ENCODE peak calls at places on chromosomes 2 and 18, in six cellular contexts. Y is upper lobe of left lung, Q is stomach, K is endothelial cell of umbilical vein, R is lower leg skin, D is transverse colon. O is an unnamed sample.

GRCh38 chr2:54106631-54107454 is 8.6 kb upstream of the ACYP2 start:
- DNase-seq in Y (no peak), Q (peak), K (peak), R (no peak), D (peak), O (no peak)

GRCh38 chr2:59196511-59196910 is 955.4 kb upstream of the FANCL start:
- DNase-seq in Y (no peak), Q (no peak), K (no peak), R (no peak), D (no peak), O (no peak)

GRCh38 chr18:44679056-44679911 is 1.4 kb upstream of the SETBP1 start:
- DNase-seq in Y (peak), Q (peak), K (peak), R (peak), D (peak), O (peak)

GRCh38 chr2:45218931-45219339 is 209.7 kb upstream of the SIX2 start:
- DNase-seq in Y (peak), Q (peak), K (no peak), R (no peak), D (no peak), O (no peak)

GRCh38 chr2:234978466-234979203 is 26.8 kb downstream of the SH3BP4 start:
- DNase-seq in Y (no peak), Q (peak), K (peak), R (peak), D (peak), O (no peak)

GRCh38 chr18:21052385-21052784 is 59.2 kb downstream of the ROCK1 start:
- DNase-seq in Y (no peak), Q (no peak), K (no peak), R (no peak), D (no peak), O (no peak)

GRCh38 chr2:240925191-240925575 is 19.0 kb downstream of the CROCC2 start:
- DNase-seq in Y (peak), Q (peak), K (no peak), R (peak), D (peak), O (no peak)

GRCh38 chr2:39435974-39436591 is 1.0 kb downstream of the MAP4K3 start:
- DNase-seq in Y (no peak), Q (no peak), K (peak), R (no peak), D (no peak), O (no peak)

GRCh38 chr2:201532686-201533304 is 81.3 kb downstream of the STRADB start:
- DNase-seq in Y (no peak), Q (no peak), K (no peak), R (no peak), D (no peak), O (no peak)

GRCh38 chr2:128522829-128523228 is 204.2 kb upstream of the HS6ST1 start:
- DNase-seq in Y (no peak), Q (no peak), K (no peak), R (no peak), D (no peak), O (no peak)

GRCh38 chr2:62149708-62150107 is 46.2 kb upstream of the B3GNT2 start:
- DNase-seq in Y (no peak), Q (no peak), K (peak), R (no peak), D (no peak), O (no peak)

GRCh38 chr18:78232196-78232595 is 747.4 kb upstream of the SALL3 start:
- DNase-seq in Y (no peak), Q (no peak), K (no peak), R (peak), D (no peak), O (no peak)

GRCh38 chr2:39379643-39380524 is 57.2 kb downstream of the MAP4K3 start:
- DNase-seq in Y (no peak), Q (no peak), K (peak), R (no peak), D (no peak), O (no peak)

GRCh38 chr2:205683179-205683978 is 1.1 kb downstream of the NRP2 start:
- DNase-seq in Y (no peak), Q (no peak), K (peak), R (no peak), D (no peak), O (no peak)

GRCh38 chr2:3451926-3452671 is 67.2 kb downstream of the ADI1 start:
- DNase-seq in Y (no peak), Q (peak), K (no peak), R (peak), D (no peak), O (no peak)

GRCh38 chr2:189304360-189304759 is 124.8 kb upstream of the COL5A2 start:
- DNase-seq in Y (no peak), Q (no peak), K (no peak), R (no peak), D (no peak), O (no peak)

GRCh38 chr18:13603304-13604019 is 122.9 kb downstream of the FAM210A start:
- DNase-seq in Y (no peak), Q (no peak), K (no peak), R (peak), D (no peak), O (no peak)

GRCh38 chr2:208311321-208311720 is 45.3 kb downstream of the PIKFYVE start:
- DNase-seq in Y (no peak), Q (no peak), K (no peak), R (no peak), D (no peak), O (no peak)

GRCh38 chr2:126720031-126720368 is 64.0 kb downstream of the GYPC start:
- DNase-seq in Y (no peak), Q (no peak), K (no peak), R (no peak), D (no peak), O (no peak)

GRCh38 chr2:136612079-136612478 is 153.3 kb upstream of the THSD7B start:
- DNase-seq in Y (no peak), Q (no peak), K (no peak), R (no peak), D (no peak), O (no peak)

GRCh38 chr2:121696410-121696930 is 40.2 kb downstream of the NIFK start:
- DNase-seq in Y (no peak), Q (no peak), K (no peak), R (no peak), D (no peak), O (no peak)

GRCh38 chr2:14756122-14756541 is 123.6 kb downstream of the LRATD1 start:
- DNase-seq in Y (no peak), Q (no peak), K (no peak), R (no peak), D (no peak), O (no peak)

GRCh38 chr2:205712983-205713531 is 30.8 kb downstream of the NRP2 start:
- DNase-seq in Y (no peak), Q (no peak), K (peak), R (no peak), D (no peak), O (no peak)

GRCh38 chr2:11753886-11754704 is 7.7 kb downstream of the LPIN1 start:
- DNase-seq in Y (no peak), Q (peak), K (peak), R (no peak), D (peak), O (no peak)

GRCh38 chr2:12048551-12048950 is 302.1 kb downstream of the LPIN1 start:
- DNase-seq in Y (no peak), Q (no peak), K (peak), R (no peak), D (no peak), O (no peak)

GRCh38 chr2:215460682-215461081 is 24.8 kb upstream of the FN1 start:
- DNase-seq in Y (no peak), Q (no peak), K (peak), R (no peak), D (no peak), O (no peak)

GRCh38 chr2:1366546-1367134 is 46.6 kb upstream of the TPO start:
- DNase-seq in Y (peak), Q (no peak), K (no peak), R (no peak), D (peak), O (no peak)

GRCh38 chr2:170073288-170073687 is 104.7 kb upstream of the MYO3B start:
- DNase-seq in Y (no peak), Q (peak), K (peak), R (no peak), D (peak), O (no peak)

GRCh38 chr2:101820519-101820918 is 123.0 kb downstream of the MAP4K4 start:
- DNase-seq in Y (no peak), Q (no peak), K (no peak), R (no peak), D (no peak), O (no peak)

GRCh38 chr2:157179706-157180105 is 77.8 kb upstream of the GALNT5 start:
- DNase-seq in Y (no peak), Q (no peak), K (no peak), R (no peak), D (no peak), O (no peak)

GRCh38 chr2:148658807-148659722 is 14.5 kb downstream of the EPC2 start:
- DNase-seq in Y (no peak), Q (no peak), K (peak), R (no peak), D (no peak), O (peak)

GRCh38 chr2:235216901-235217300 is 265.1 kb downstream of the SH3BP4 start:
- DNase-seq in Y (no peak), Q (no peak), K (no peak), R (no peak), D (no peak), O (no peak)

GRCh38 chr2:121532894-121533293 is 2.2 kb downstream of the RNU4ATAC start:
- DNase-seq in Y (no peak), Q (no peak), K (no peak), R (no peak), D (no peak), O (no peak)

GRCh38 chr2:156883828-156884615 is 373.5 kb upstream of the GALNT5 start:
- DNase-seq in Y (no peak), Q (no peak), K (no peak), R (no peak), D (no peak), O (no peak)

GRCh38 chr2:10755621-10756020 is 34.2 kb downstream of the ATP6V1C2 start:
- DNase-seq in Y (no peak), Q (no peak), K (no peak), R (no peak), D (no peak), O (no peak)

GRCh38 chr2:169507698-169508097 is 1.8 kb upstream of the KLHL41 start:
- DNase-seq in Y (no peak), Q (no peak), K (peak), R (no peak), D (no peak), O (no peak)

DNA sequence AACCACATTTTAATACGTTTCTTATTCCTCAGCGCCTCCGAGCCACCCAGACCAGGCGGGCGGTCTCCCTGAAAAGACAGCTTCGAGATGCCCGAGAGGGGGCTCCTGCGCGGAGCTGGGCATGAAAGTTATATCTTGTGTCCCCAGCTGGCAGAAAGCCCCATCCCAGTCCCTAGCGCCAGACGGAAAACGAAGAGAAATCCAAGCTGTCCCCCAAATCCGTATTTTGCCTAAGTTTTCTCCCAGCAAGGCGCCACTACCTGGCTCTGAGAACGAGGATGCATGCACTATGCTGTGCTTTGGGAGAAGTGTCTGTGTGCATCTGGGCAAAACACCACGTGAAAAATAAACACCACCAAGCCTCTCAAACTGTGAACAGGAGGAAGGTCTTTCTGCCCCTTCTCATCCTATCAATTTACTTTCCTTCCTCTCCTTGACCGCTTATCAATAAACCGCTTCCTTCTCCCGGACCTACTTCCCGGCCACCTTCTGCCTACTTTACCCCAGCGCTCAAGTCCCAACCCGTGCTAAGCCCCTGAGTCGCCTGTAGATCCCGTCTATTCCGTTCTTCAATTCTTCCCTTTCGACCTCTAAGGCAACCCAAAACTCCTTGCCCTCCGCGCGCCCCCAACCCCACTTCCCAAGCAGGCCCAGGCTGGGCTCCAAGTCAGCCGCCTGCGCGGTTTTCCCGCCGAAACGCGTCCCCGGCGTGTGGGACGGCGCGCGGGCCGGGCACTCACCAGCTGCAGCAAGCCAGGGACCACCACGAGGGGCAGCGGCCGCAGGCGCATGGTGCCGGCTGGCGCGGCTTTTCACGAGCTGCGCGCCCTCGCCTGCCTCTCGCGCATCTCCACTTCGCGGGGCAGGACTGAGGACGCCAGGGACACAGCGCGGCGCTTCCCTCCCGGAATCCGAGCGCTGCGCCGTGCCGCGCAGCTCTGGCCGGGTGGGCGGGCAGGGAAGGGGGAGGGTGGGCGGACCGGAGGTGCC is at the start of gene NXPH2:
- DNase-seq in Y (peak), Q (no peak), K (no peak), R (no peak), D (no peak), O (no peak)
- TF ChIP-seq POLR2A in Y (no peak), Q (no peak), K (no peak), R (no peak), D (no peak), O (no peak)

GRCh38 chr2:68734688-68735525 is at the start of gene ARHGAP25:
- DNase-seq in Y (no peak), Q (no peak), K (no peak), R (no peak), D (peak), O (no peak)
- TF ChIP-seq POLR2A in Y (no peak), Q (no peak), K (no peak), R (no peak), D (peak), O (no peak)

DNA sequence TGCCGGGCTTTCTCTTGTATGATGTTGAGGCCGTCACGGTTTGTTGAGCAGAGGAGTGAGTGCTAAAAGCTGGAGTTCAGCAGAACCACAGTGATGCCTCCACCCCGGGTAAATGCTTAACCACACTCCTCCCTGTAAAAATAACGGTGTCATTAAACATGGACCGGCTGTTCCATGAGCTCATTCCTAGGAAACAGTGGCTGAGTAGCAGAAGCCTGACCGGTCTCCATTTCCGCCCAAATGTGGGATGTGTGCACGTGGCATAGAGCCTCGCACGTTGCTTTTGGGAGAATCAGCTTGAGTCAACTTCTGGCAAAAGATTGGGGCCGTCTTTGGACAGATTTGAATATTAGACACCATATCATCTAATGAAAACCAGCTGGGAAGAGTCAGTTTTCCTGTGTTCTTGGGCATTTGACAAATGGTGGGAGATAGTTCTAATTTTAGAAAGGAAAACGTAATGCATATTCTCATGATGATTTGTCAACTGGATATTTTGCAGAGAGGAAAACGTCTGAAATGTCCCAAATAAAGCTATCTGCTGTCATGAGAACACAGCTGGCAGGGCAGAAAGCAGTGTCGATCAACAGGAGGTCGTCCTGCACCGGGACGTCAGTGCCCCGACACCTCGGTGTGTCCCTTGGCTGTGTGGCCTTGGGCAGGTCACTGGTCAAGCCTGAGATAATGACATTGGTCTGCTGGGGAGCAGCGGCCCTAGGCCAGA is 42.4 kb downstream of the LRRFIP1 start:
- DNase-seq in Y (no peak), Q (no peak), K (no peak), R (peak), D (peak), O (peak)
- TF ChIP-seq POLR2A in Y (no peak), Q (no peak), K (no peak), R (no peak), D (no peak), O (no peak)

GRCh38 chr2:183078163-183078466 is 432 bp upstream of the DUSP19 start:
- DNase-seq in Y (no peak), Q (no peak), K (no peak), R (no peak), D (no peak), O (no peak)
- TF ChIP-seq POLR2A in Y (no peak), Q (no peak), K (no peak), R (no peak), D (no peak), O (no peak)

GRCh38 chr2:28904802-28905499 is 10.5 kb downstream of the WDR43 start:
- DNase-seq in Y (no peak), Q (no peak), K (no peak), R (no peak), D (no peak), O (no peak)
- TF ChIP-seq POLR2A in Y (no peak), Q (no peak), K (no peak), R (no peak), D (no peak), O (no peak)

GRCh38 chr2:64865073-64865830 is 123.9 kb upstream of the SLC1A4 start:
- DNase-seq in Y (peak), Q (peak), K (peak), R (peak), D (peak), O (peak)
- TF ChIP-seq POLR2A in Y (no peak), Q (no peak), K (no peak), R (no peak), D (no peak), O (no peak)

GRCh38 chr2:200306969-200307811 is 697 bp downstream of the SPATS2L start:
- DNase-seq in Y (peak), Q (peak), K (peak), R (peak), D (peak), O (peak)
- TF ChIP-seq POLR2A in Y (no peak), Q (no peak), K (no peak), R (no peak), D (no peak), O (no peak)

GRCh38 chr18:2994603-2995432 is 18.1 kb downstream of the LPIN2 start:
- DNase-seq in Y (no peak), Q (no peak), K (no peak), R (no peak), D (peak), O (no peak)
- TF ChIP-seq POLR2A in Y (no peak), Q (no peak), K (no peak), R (no peak), D (no peak), O (no peak)

O was measured in GM12891.